ENCODE peak calls at places on chromosomes 3 and 15, in five cellular contexts. Z, L, E, B and A are unnamed samples.

GRCh38 chr15:85618956-85619491 is 175.7 kb downstream of the KLHL25 start:
- DNase-seq in Z (peak; percentile 81), L (peak; percentile 86), E (no peak), B (peak; percentile 21), A (peak; percentile 68)

GRCh38 chr3:184540777-184541681 is 20.6 kb upstream of the EPHB3 start:
- DNase-seq in Z (peak; percentile 37), L (peak; percentile 62), E (peak; percentile 59), B (peak; percentile 92), A (peak; percentile 85)

GRCh38 chr15:44798815-44799214 is 62.5 kb downstream of the TRIM69 start:
- DNase-seq in Z (no peak), L (no peak), E (no peak), B (no peak), A (no peak)

GRCh38 chr15:60423540-60423939 is 25.8 kb upstream of the ANXA2 start:
- DNase-seq in Z (no peak), L (no peak), E (no peak), B (no peak), A (no peak)

GRCh38 chr15:90300988-90301715 is 35.7 kb downstream of the NGRN start:
- DNase-seq in Z (peak; percentile 60), L (peak; percentile 46), E (peak; percentile 18), B (peak; percentile 71), A (peak; percentile 64)

GRCh38 chr3:151100076-151100475 is 14.6 kb downstream of the MED12L start:
- DNase-seq in Z (no peak), L (no peak), E (no peak), B (no peak), A (no peak)

GRCh38 chr3:33091746-33092145 is 5.2 kb downstream of the GLB1 start:
- DNase-seq in Z (no peak), L (no peak), E (no peak), B (no peak), A (no peak)

GRCh38 chr3:157669403-157669802 is 166.2 kb upstream of the VEPH1 start:
- DNase-seq in Z (no peak), L (no peak), E (no peak), B (no peak), A (no peak)

GRCh38 chr3:106482436-106482835 is 613.6 kb upstream of the CBLB start:
- DNase-seq in Z (no peak), L (no peak), E (no peak), B (no peak), A (no peak)

GRCh38 chr3:56005196-56005805 is 463.0 kb downstream of the ERC2 start:
- DNase-seq in Z (no peak), L (no peak), E (no peak), B (no peak), A (no peak)

GRCh38 chr15:66228807-66229557 is 24.6 kb downstream of the MEGF11 start:
- DNase-seq in Z (no peak), L (no peak), E (no peak), B (no peak), A (no peak)

GRCh38 chr15:63985221-63986184 is 60.8 kb downstream of the DAPK2 start:
- DNase-seq in Z (peak; percentile 81), L (no peak), E (no peak), B (peak; percentile 90), A (peak; percentile 90)

GRCh38 chr15:52784799-52785671 is 5.1 kb downstream of the ONECUT1 start:
- DNase-seq in Z (no peak), L (no peak), E (no peak), B (peak; percentile 91), A (no peak)

GRCh38 chr3:9514956-9515355 is 38.7 kb downstream of the LHFPL4 start:
- DNase-seq in Z (no peak), L (no peak), E (no peak), B (no peak), A (no peak)

GRCh38 chr15:100224206-100225185 is 117.3 kb downstream of the ADAMTS17 start:
- DNase-seq in Z (no peak), L (peak; percentile 14), E (no peak), B (no peak), A (no peak)

GRCh38 chr3:122005033-122005565 is 16.9 kb downstream of the ILDR1 start:
- DNase-seq in Z (no peak), L (no peak), E (no peak), B (no peak), A (no peak)

GRCh38 chr15:51119120-51119519 is 24.4 kb upstream of the TNFAIP8L3 start:
- DNase-seq in Z (no peak), L (no peak), E (no peak), B (no peak), A (no peak)

GRCh38 chr3:13210221-13210975 is 137.2 kb upstream of the IQSEC1 start:
- DNase-seq in Z (no peak), L (no peak), E (no peak), B (no peak), A (no peak)

GRCh38 chr15:88511161-88511560 is 35.3 kb downstream of the DET1 start:
- DNase-seq in Z (no peak), L (no peak), E (no peak), B (no peak), A (no peak)

GRCh38 chr3:126106336-126107202 is 22.6 kb upstream of the SLC41A3 start:
- DNase-seq in Z (no peak), L (no peak), E (no peak), B (no peak), A (no peak)

GRCh38 chr3:31523543-31523942 is 9.2 kb upstream of the STT3B start:
- DNase-seq in Z (no peak), L (no peak), E (no peak), B (no peak), A (no peak)

GRCh38 chr3:146131616-146132410 is 29.2 kb downstream of the PLOD2 start:
- DNase-seq in Z (no peak), L (no peak), E (no peak), B (no peak), A (no peak)

GRCh38 chr3:138180375-138181029 is 5.8 kb upstream of the DBR1 start:
- DNase-seq in Z (no peak), L (no peak), E (no peak), B (no peak), A (no peak)

GRCh38 chr3:158738653-158739052 is 6.4 kb upstream of the RARRES1 start:
- DNase-seq in Z (no peak), L (no peak), E (no peak), B (no peak), A (no peak)

GRCh38 chr15:60582370-60583036 is 103.6 kb upstream of the ICE2 start:
- DNase-seq in Z (no peak), L (no peak), E (no peak), B (no peak), A (no peak)

GRCh38 chr3:156790141-156790540 is 36.0 kb upstream of the LEKR1 start:
- DNase-seq in Z (no peak), L (no peak), E (no peak), B (no peak), A (no peak)

GRCh38 chr3:52228266-52228665 is 2.8 kb upstream of the TLR9 start:
- DNase-seq in Z (no peak), L (no peak), E (no peak), B (no peak), A (no peak)

GRCh38 chr15:38589502-38589901 is 24.9 kb upstream of the RASGRP1 start:
- DNase-seq in Z (no peak), L (no peak), E (no peak), B (no peak), A (peak; percentile 43)

GRCh38 chr3:141051641-141052569 is 758 bp downstream of the SPSB4 start:
- DNase-seq in Z (peak; percentile 25), L (no peak), E (no peak), B (peak; percentile 60), A (peak; percentile 26)

GRCh38 chr3:141050913-141051632 is at the start of gene SPSB4:
- DNase-seq in Z (peak; percentile 75), L (no peak), E (no peak), B (peak; percentile 91), A (peak; percentile 34)

GRCh38 chr3:141050576-141050912 is 603 bp upstream of the SPSB4 start:
- DNase-seq in Z (no peak), L (no peak), E (no peak), B (no peak), A (peak; percentile 18)

GRCh38 chr3:141055136-141055535 is 4.0 kb downstream of the SPSB4 start:
- DNase-seq in Z (no peak), L (no peak), E (no peak), B (no peak), A (no peak)

DNA sequence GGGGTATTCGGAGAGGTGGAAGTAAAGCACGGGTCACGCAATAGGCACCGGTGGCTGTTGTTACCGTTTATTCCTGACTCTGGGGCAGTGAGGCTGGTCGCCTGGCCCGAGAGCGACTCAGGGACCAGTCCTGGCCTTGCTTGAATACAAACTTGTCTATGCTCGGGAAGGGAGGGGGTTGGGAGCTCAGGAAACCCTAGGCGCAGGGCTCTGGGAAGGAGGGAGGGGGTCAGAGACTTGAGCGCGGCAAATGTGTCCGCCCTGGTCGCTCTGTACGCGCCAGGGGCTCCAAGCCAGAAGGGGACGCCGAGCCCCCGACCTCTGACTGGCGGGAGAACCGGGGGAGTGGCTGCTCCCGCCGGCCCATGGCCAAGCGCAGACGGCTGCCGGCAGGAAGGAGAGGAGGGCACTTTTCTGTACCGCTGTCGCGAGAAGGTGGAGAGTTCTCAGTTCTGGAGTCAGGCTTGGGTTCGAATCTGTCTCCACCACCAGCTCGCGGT is 1.5 kb downstream of the SPSB4 start:
- DNase-seq in Z (peak; percentile 41), L (no peak), E (no peak), B (peak; percentile 75), A (no peak)
- H3K4me3 ChIP-seq in Z (peak overlapping the region; percentile 68), L (peak overlapping the region; percentile 52), E (no peak overlapping the region), B (peak overlapping the region; percentile 47), A (peak overlapping the region; percentile 11)

GRCh38 chr3:24174637-24175036 is 229.6 kb downstream of the NR1D2 start:
- DNase-seq in Z (no peak), L (no peak), E (no peak), B (no peak), A (no peak)
- TF ChIP-seq CTCF in Z (no peak), L (no peak), E (no peak), B (no peak), A (no peak)

GRCh38 chr3:149969945-149970715 is 565 bp downstream of the PFN2 start:
- DNase-seq in Z (peak; percentile 80), L (peak; percentile 63), E (peak; percentile 59), B (peak; percentile 81), A (peak; percentile 82)
- H3K4me1 ChIP-seq in Z (no peaks in the 10 kb centered on the region), L (peaks cover 10% of the 10 kb centered on the region), E (peaks cover 10% of the 10 kb centered on the region), B (peaks cover 13% of the 10 kb centered on the region), A (no peaks in the 10 kb centered on the region)

GRCh38 chr3:57011022-57011421 is 49.4 kb upstream of the SPATA12 start:
- DNase-seq in Z (no peak), L (no peak), E (no peak), B (no peak), A (no peak)
- H3K4me3 ChIP-seq in Z (no peak overlapping the region), L (no peak overlapping the region), E (no peak overlapping the region), B (no peak overlapping the region), A (no peak overlapping the region)

DNA sequence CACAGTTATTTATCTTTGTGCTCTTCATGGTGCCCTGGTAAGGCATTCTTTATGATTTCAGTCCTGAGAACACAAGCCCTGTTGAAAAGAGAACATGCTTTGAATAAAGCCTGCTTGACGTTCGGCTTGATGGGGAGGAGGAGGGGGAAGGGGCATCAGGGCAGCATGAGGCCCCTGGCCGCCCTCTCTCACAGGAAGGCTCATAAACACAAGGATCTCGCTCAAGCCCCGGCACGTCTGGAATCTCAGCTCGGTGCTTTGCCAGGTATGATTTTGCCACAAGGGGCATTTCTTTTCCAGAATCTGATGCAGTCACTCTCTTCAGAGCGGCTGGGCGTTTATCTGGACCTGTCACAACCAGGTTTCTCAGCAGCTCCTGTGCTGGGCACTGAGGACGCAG is 129.4 kb downstream of the DNAJB8 start:
- DNase-seq in Z (no peak), L (no peak), E (no peak), B (no peak), A (no peak)
- TF ChIP-seq CTCF in Z (no peak), L (no peak), E (no peak), B (no peak), A (no peak)